ENCODE peak calls at places on chromosomes 6 and 20, in eight cellular contexts. O is endothelial cell of umbilical vein, H is GM23248, Q is PC-3, B is IMR-90, C is astrocyte, S is kidney, D is mesendoderm. M is an unnamed sample. For H3K4me1, the result is how much of the 10 kb centered on the place peaks cover.

GRCh38 chr6:118913161-118913560 is 19.2 kb downstream of the ASF1A start:
- DNase-seq in O (no peak), H (no peak), Q (no peak), B (no peak), C (no peak), S (no peak), D (no peak), M (no peak)

GRCh38 chr6:125818225-125818657 is 27.5 kb downstream of the NCOA7 start:
- DNase-seq in O (no peak), H (peak), Q (no peak), B (peak), C (no peak), S (no peak), D (no peak), M (no peak)

GRCh38 chr6:3450888-3451287 is 6.0 kb downstream of the SLC22A23 start:
- DNase-seq in O (no peak), H (peak), Q (no peak), B (no peak), C (no peak), S (no peak), D (no peak), M (no peak)

GRCh38 chr6:112225691-112226090 is 28.7 kb downstream of the LAMA4 start:
- DNase-seq in O (no peak), H (peak), Q (no peak), B (peak), C (no peak), S (no peak), D (no peak), M (no peak)

GRCh38 chr20:46330072-46330763 is 21.9 kb upstream of the CDH22 start:
- DNase-seq in O (no peak), H (no peak), Q (no peak), B (no peak), C (no peak), S (peak), D (no peak), M (no peak)

GRCh38 chr6:121434037-121434770 is 1.2 kb upstream of the GJA1 start:
- DNase-seq in O (no peak), H (peak), Q (no peak), B (peak), C (no peak), S (no peak), D (peak), M (peak)

GRCh38 chr6:25084508-25084833 is 148.7 kb upstream of the RIPOR2 start:
- DNase-seq in O (no peak), H (no peak), Q (no peak), B (no peak), C (no peak), S (no peak), D (no peak), M (no peak)

GRCh38 chr6:50062051-50062450 is 12.3 kb upstream of the DEFB112 start:
- DNase-seq in O (no peak), H (peak), Q (peak), B (peak), C (no peak), S (no peak), D (peak), M (peak)

GRCh38 chr20:19727251-19727847 is 30.7 kb upstream of the RIN2 start:
- DNase-seq in O (no peak), H (no peak), Q (no peak), B (no peak), C (no peak), S (no peak), D (no peak), M (no peak)

GRCh38 chr6:7240351-7240750 is 72.6 kb downstream of the SSR1 start:
- DNase-seq in O (no peak), H (no peak), Q (no peak), B (no peak), C (no peak), S (no peak), D (no peak), M (no peak)

GRCh38 chr6:7239590-7239948 is 73.4 kb downstream of the SSR1 start:
- DNase-seq in O (no peak), H (no peak), Q (no peak), B (no peak), C (no peak), S (no peak), D (no peak), M (no peak)

GRCh38 chr6:7241709-7242645 is 71.0 kb downstream of the SSR1 start:
- DNase-seq in O (no peak), H (peak), Q (peak), B (peak), C (peak), S (no peak), D (no peak), M (no peak)

GRCh38 chr6:7242835-7243187 is 70.2 kb downstream of the SSR1 start:
- DNase-seq in O (no peak), H (no peak), Q (no peak), B (no peak), C (no peak), S (no peak), D (peak), M (no peak)

GRCh38 chr6:7241160-7241559 is 71.8 kb downstream of the SSR1 start:
- DNase-seq in O (no peak), H (no peak), Q (no peak), B (no peak), C (no peak), S (no peak), D (no peak), M (peak)
- H3K4me1 ChIP-seq in O (under half), H (under half), Q (under half), B (under half), C (under half), S (under half), D (under half), M (under half)

GRCh38 chr6:143970827-143971226 is 37.2 kb downstream of the PLAGL1 start:
- DNase-seq in O (no peak), H (peak), Q (no peak), B (no peak), C (no peak), S (no peak), D (no peak), M (no peak)
- H3K4me3 ChIP-seq in O (no peak), H (no peak), Q (no peak), B (no peak), C (no peak), S (no peak), D (no peak), M (no peak)

DNA sequence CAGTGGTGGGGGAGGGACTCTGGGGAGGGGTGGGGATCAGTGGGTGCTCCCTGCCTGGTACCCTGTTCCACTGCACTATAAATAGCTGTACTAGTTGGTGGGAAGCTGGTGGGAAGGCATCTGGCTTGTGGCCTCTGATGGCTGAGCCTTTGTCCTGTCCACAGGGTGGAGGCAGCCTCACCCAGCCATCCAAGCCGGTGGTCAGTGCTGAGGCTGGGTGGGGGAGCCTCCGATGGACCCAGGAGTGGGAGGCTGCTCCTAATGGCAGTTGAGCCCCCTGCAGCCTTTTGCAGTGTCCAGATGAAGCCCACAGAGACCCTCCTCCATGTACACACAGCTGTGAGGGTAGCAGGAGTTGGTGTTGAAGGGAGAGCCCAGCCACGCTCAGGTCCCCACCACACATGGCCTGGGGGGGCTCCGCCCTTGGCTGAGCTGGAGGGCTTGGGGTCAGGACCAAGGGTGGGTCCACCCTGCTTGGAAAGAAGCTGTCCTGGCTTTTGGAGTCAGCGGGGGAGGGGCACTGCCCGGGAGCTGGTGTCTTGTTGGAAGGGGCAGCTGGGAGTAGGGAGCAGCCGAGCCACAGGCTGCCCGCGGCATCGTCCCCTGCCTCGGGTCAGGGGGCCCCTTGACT is 2.5 kb downstream of the PPDPF start:
- DNase-seq in O (no peak), H (no peak), Q (no peak), B (no peak), C (no peak), S (peak), D (no peak), M (peak)
- H3K9ac ChIP-seq in O (no peak), H (no peak), Q (no peak), B (no peak), C (no peak), S (no peak), D (no peak), M (no peak)

GRCh38 chr20:21511850-21512633 is 1.8 kb downstream of the NKX2-2 start:
- DNase-seq in O (no peak), H (no peak), Q (no peak), B (no peak), C (no peak), S (no peak), D (peak), M (peak)

GRCh38 chr20:21510995-21511394 is 2.9 kb downstream of the NKX2-2 start:
- DNase-seq in O (no peak), H (no peak), Q (no peak), B (no peak), C (no peak), S (no peak), D (no peak), M (peak)

GRCh38 chr20:21510414-21510971 is 3.4 kb downstream of the NKX2-2 start:
- DNase-seq in O (no peak), H (peak), Q (no peak), B (no peak), C (no peak), S (no peak), D (peak), M (peak)

GRCh38 chr20:21512634-21513180 is 1.2 kb downstream of the NKX2-2 start:
- DNase-seq in O (no peak), H (no peak), Q (no peak), B (no peak), C (no peak), S (no peak), D (no peak), M (peak)

GRCh38 chr20:21511485-21511849 is 2.4 kb downstream of the NKX2-2 start:
- DNase-seq in O (no peak), H (no peak), Q (no peak), B (no peak), C (no peak), S (no peak), D (no peak), M (peak)
- H3K4me1 ChIP-seq in O (under half), H (under half), Q (under half), B (under half), C (under half), S (under half), D (under half), M (under half)

DNA sequence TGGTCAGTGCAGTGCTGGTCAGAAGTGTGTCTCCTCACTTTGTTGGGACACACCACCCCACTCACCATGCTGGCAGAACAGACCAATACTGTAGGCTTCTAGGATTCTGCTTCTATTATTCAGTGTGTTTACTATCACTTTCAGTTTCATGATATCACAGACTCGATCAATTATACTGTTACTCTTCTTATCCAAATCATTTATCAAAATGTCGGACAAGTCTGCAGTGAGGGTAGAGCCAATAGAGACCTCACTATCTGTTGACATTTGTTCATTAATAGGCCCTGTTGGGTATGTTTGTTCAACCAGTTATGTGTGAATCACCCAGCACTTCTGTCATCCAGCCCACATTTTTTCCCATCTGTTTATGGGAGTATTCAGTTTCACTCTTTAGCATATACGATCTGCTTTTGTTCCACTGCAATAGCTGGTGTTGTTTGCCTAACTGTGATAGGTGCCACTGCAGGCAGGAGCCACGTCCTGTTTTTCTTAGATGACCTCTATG is 140.1 kb downstream of the NRN1 start:
- DNase-seq in O (peak), H (peak), Q (peak), B (peak), C (peak), S (no peak), D (no peak), M (no peak)
- H3K4me3 ChIP-seq in O (no peak), H (peak), Q (peak), B (peak), C (no peak), S (peak), D (no peak), M (no peak)

GRCh38 chr20:23048283-23049200 is 930 bp downstream of the THBD start:
- DNase-seq in O (peak), H (peak), Q (peak), B (peak), C (peak), S (peak), D (peak), M (peak)
- H3K9ac ChIP-seq in O (peak), H (peak), Q (no peak), B (no peak), C (peak), S (no peak), D (peak), M (no peak)

M was measured in endodermal cell.